ENCODE peak calls at places on chromosomes 1 and 21, in ten cellular contexts. U is GM12891, F is lower leg skin, A is endothelial cell of umbilical vein, L is uterus, T is HCT116, D is Peyer's patch, O is adrenal gland, C is esophagus muscularis mucosa, W is IMR-90. P is an unnamed sample.

GRCh38 chr1:156126043-156126700 is 11.7 kb downstream of the LMNA start:
- DNase-seq in U (no peak), F (peak), A (peak), L (peak), T (peak), D (peak), O (peak), C (peak), W (peak), P (peak)

GRCh38 chr21:32306021-32306780 is 7.5 kb downstream of the MRAP start:
- DNase-seq in U (no peak), F (no peak), A (peak), L (no peak), T (no peak), D (no peak), O (peak), C (no peak), W (no peak), P (no peak)

GRCh38 chr1:161335796-161336195 is 21.6 kb downstream of the SDHC start:
- DNase-seq in U (no peak), F (no peak), A (no peak), L (no peak), T (no peak), D (no peak), O (no peak), C (no peak), W (peak), P (no peak)

GRCh38 chr1:37303884-37304574 is 170.4 kb upstream of the ZC3H12A start:
- DNase-seq in U (no peak), F (no peak), A (no peak), L (no peak), T (no peak), D (peak), O (no peak), C (no peak), W (no peak), P (no peak)

GRCh38 chr1:85229574-85230097 is 28.8 kb upstream of the SYDE2 start:
- DNase-seq in U (no peak), F (no peak), A (no peak), L (no peak), T (peak), D (no peak), O (no peak), C (no peak), W (no peak), P (no peak)

GRCh38 chr1:164660415-164661174 is 101.6 kb downstream of the PBX1 start:
- DNase-seq in U (no peak), F (no peak), A (no peak), L (no peak), T (no peak), D (no peak), O (no peak), C (no peak), W (peak), P (no peak)

GRCh38 chr1:81174052-81174451 is 626.7 kb upstream of the ADGRL2 start:
- DNase-seq in U (no peak), F (no peak), A (no peak), L (no peak), T (no peak), D (no peak), O (no peak), C (no peak), W (peak), P (no peak)

GRCh38 chr1:63651110-63651776 is 58.0 kb downstream of the PGM1 start:
- DNase-seq in U (no peak), F (no peak), A (peak), L (no peak), T (no peak), D (no peak), O (no peak), C (no peak), W (peak), P (peak)

GRCh38 chr1:113783254-113784103 is 24.2 kb upstream of the PHTF1 start:
- DNase-seq in U (no peak), F (peak), A (peak), L (no peak), T (no peak), D (no peak), O (peak), C (no peak), W (peak), P (no peak)

GRCh38 chr1:200038987-200039848 is 11.7 kb downstream of the NR5A2 start:
- DNase-seq in U (no peak), F (no peak), A (peak), L (no peak), T (peak), D (peak), O (no peak), C (no peak), W (no peak), P (no peak)

GRCh38 chr21:14870841-14871126 is 194.0 kb downstream of the NRIP1 start:
- DNase-seq in U (no peak), F (no peak), A (no peak), L (no peak), T (no peak), D (no peak), O (no peak), C (no peak), W (no peak), P (no peak)

GRCh38 chr1:201471772-201472171 is 2.8 kb upstream of the PHLDA3 start:
- DNase-seq in U (no peak), F (no peak), A (no peak), L (no peak), T (no peak), D (no peak), O (no peak), C (no peak), W (peak), P (no peak)

GRCh38 chr1:246687002-246687401 is 37.2 kb upstream of the SCCPDH start:
- DNase-seq in U (no peak), F (no peak), A (no peak), L (no peak), T (no peak), D (no peak), O (no peak), C (no peak), W (no peak), P (no peak)

DNA sequence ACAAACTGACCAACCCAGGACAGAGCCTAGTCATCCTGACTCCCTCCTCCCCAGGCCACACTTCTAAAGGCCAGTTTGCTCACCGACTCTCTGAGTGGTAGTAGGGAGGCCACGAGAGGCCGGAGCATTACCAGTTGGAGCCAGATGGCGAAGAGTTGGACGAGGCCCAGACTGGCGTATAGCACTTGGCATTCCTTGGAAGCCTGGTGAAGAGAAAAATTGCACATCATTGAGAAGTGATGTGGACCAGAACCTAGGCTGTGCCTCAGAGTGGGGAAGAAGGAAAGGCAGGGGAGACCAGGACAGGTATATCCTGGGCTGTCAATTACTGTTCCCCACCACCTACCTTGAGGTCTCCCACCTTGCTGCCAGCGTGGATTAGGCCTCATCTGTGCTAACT is 12.2 kb downstream of the PABPC4 start:
- DNase-seq in U (no peak), F (no peak), A (no peak), L (no peak), T (no peak), D (no peak), O (no peak), C (no peak), W (no peak), P (no peak)
- TF ChIP-seq POLR2A in U (no peak), F (no peak), A (no peak), L (no peak), T (no peak), D (no peak), O (no peak), C (no peak), W (no peak), P (no peak)

DNA sequence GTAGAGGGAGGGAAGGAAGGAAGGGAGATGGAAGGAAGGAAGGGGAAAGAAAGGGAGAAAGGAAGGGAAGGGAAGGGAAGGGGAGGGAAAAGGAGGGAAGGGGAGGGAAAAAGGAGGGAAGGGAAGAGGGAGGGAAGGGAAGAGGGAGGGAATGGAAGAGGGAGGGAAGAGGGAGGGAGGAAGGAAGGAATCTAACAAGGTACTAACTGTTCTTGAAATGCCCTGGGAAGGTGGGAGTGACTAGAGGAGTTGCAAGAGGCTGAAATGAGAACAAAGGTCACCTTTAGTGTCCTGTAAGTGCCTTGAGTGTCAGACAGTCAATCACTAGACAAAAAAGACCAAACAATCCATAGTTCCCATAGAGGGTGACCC is 2.3 kb upstream of the ATP2B4 start:
- DNase-seq in U (no peak), F (no peak), A (no peak), L (no peak), T (no peak), D (no peak), O (no peak), C (no peak), W (no peak), P (no peak)
- TF ChIP-seq POLR2A in U (no peak), F (no peak), A (no peak), L (no peak), T (no peak), D (no peak), O (no peak), C (no peak), W (no peak), P (no peak)

GRCh38 chr1:204314209-204314892 is 45.4 kb downstream of the PLEKHA6 start:
- DNase-seq in U (no peak), F (no peak), A (no peak), L (no peak), T (no peak), D (no peak), O (no peak), C (no peak), W (no peak), P (no peak)
- TF ChIP-seq POLR2A in U (no peak), F (no peak), A (no peak), L (no peak), T (no peak), D (no peak), O (no peak), C (no peak), W (no peak), P (no peak)

GRCh38 chr1:240496356-240496755 is 115.6 kb downstream of the GREM2 start:
- DNase-seq in U (no peak), F (no peak), A (no peak), L (no peak), T (no peak), D (no peak), O (no peak), C (no peak), W (no peak), P (no peak)

GRCh38 chr1:240491156-240491555 is 120.8 kb downstream of the GREM2 start:
- DNase-seq in U (no peak), F (no peak), A (no peak), L (no peak), T (no peak), D (no peak), O (no peak), C (no peak), W (peak), P (no peak)

GRCh38 chr1:240491796-240492195 is 120.2 kb downstream of the GREM2 start:
- DNase-seq in U (no peak), F (no peak), A (no peak), L (no peak), T (no peak), D (no peak), O (no peak), C (no peak), W (no peak), P (no peak)

GRCh38 chr1:240495652-240496051 is 116.3 kb downstream of the GREM2 start:
- DNase-seq in U (no peak), F (no peak), A (no peak), L (no peak), T (no peak), D (no peak), O (no peak), C (no peak), W (peak), P (no peak)

GRCh38 chr1:240492832-240493440 is 119.0 kb downstream of the GREM2 start:
- DNase-seq in U (no peak), F (no peak), A (no peak), L (no peak), T (no peak), D (peak), O (peak), C (no peak), W (peak), P (peak)
- TF ChIP-seq POLR2A in U (no peak), F (no peak), A (no peak), L (no peak), T (no peak), D (no peak), O (no peak), C (no peak), W (no peak), P (no peak)

GRCh38 chr1:159930216-159930615 is 4.9 kb upstream of the TAGLN2 start:
- DNase-seq in U (no peak), F (no peak), A (no peak), L (no peak), T (no peak), D (no peak), O (no peak), C (no peak), W (no peak), P (no peak)
- TF ChIP-seq POLR2A in U (no peak), F (no peak), A (no peak), L (no peak), T (no peak), D (no peak), O (no peak), C (no peak), W (no peak), P (no peak)

GRCh38 chr21:41438425-41439113 is 12.5 kb downstream of the MX1 start:
- DNase-seq in U (no peak), F (no peak), A (no peak), L (no peak), T (no peak), D (no peak), O (no peak), C (no peak), W (no peak), P (no peak)
- TF ChIP-seq POLR2A in U (peak), F (no peak), A (no peak), L (no peak), T (no peak), D (no peak), O (no peak), C (no peak), W (no peak), P (no peak)

GRCh38 chr1:74517599-74518051 is 5.2 kb upstream of the LRRC53 start:
- DNase-seq in U (no peak), F (no peak), A (no peak), L (no peak), T (no peak), D (no peak), O (no peak), C (no peak), W (no peak), P (no peak)
- TF ChIP-seq POLR2A in U (no peak), F (no peak), A (no peak), L (no peak), T (no peak), D (no peak), O (no peak), C (no peak), W (no peak), P (no peak)

DNA sequence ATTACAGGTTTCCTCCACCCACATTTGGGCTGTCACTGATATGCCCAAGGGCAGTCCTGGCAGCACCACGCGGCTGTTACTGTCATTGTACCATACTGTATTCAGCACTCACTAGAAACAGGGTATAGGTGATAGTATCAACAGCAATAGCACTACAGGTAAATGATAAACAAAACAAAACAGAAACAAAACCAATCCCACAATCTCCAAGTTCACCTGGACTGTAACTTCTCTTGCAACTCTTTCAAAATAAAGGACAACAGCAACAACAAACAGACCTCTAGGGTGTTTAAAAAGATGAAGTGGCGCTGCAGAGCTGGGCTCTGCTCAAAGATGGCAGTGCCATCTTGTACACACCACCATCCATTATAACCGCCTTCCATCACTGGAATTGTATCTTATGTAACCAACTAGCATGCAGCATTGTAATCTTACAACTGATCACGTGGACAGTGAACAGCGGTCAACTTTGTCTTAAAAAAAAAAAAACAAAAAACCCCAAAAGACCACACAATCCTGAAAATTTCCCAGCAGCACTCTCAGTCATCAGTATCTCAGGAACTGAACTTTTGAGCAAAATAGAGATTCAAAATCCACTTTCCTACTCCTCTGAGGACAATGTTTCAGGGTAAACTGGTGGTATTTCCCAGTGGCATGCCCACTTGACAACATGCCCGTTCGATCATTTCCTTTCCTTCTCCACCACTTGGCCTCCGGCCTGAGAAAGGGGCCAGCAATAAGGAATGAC is 3.8 kb downstream of the IRF2BP2 start:
- DNase-seq in U (no peak), F (peak), A (peak), L (no peak), T (no peak), D (no peak), O (peak), C (no peak), W (peak), P (no peak)
- TF ChIP-seq POLR2A in U (peak), F (no peak), A (no peak), L (peak), T (no peak), D (peak), O (no peak), C (no peak), W (no peak), P (no peak)